ENCODE peak calls at places on chromosomes 12 and 14, in nine cellular contexts. T is frontal cortex; C is stimulated activated CD4-positive, alpha-beta T cell treated with anti-CD3 and anti-CD28 coated beads, Interleukin-4, amount 100 ng/mL, for 48 hours; B is GM12864; Y is tibial artery; S is neural crest cell; Q is effector memory CD4-positive, alpha-beta T cell; P is cardiac fibroblast; O is nephron progenitor cell. F is an unnamed sample.

GRCh38 chr14:51139221-51139681 is 44.3 kb upstream of the TRIM9 start:
- DNase-seq in T (no peak), C (no peak), B (no peak), Y (no peak), S (no peak), Q (no peak), P (no peak), O (no peak), F (no peak)

GRCh38 chr12:108765289-108765764 is 34.0 kb upstream of the CORO1C start:
- DNase-seq in T (no peak), C (no peak), B (no peak), Y (no peak), S (no peak), Q (no peak), P (no peak), O (no peak), F (no peak)

GRCh38 chr14:99412122-99413061 is 68.3 kb downstream of the SETD3 start:
- DNase-seq in T (no peak), C (peak), B (no peak), Y (no peak), S (no peak), Q (no peak), P (no peak), O (no peak), F (no peak)

GRCh38 chr12:88833641-88834116 is 253.4 kb upstream of the KITLG start:
- DNase-seq in T (no peak), C (no peak), B (no peak), Y (no peak), S (no peak), Q (no peak), P (peak), O (no peak), F (no peak)

GRCh38 chr12:126191037-126191891 is 1126.0 kb downstream of the AACS start:
- DNase-seq in T (no peak), C (no peak), B (no peak), Y (no peak), S (peak), Q (no peak), P (peak), O (peak), F (no peak)

GRCh38 chr12:131779027-131779426 is 49.2 kb upstream of the MMP17 start:
- DNase-seq in T (no peak), C (no peak), B (no peak), Y (no peak), S (no peak), Q (no peak), P (no peak), O (no peak), F (no peak)

GRCh38 chr12:94289551-94290312 is 141.4 kb downstream of the PLXNC1 start:
- DNase-seq in T (no peak), C (no peak), B (no peak), Y (peak), S (no peak), Q (no peak), P (peak), O (no peak), F (no peak)

GRCh38 chr12:47992776-47993175 is 11.5 kb downstream of the COL2A1 start:
- DNase-seq in T (no peak), C (no peak), B (no peak), Y (no peak), S (no peak), Q (no peak), P (no peak), O (no peak), F (peak)

GRCh38 chr12:54463484-54463883 is 9.9 kb downstream of the GTSF1 start:
- DNase-seq in T (no peak), C (no peak), B (no peak), Y (no peak), S (no peak), Q (no peak), P (no peak), O (no peak), F (no peak)

GRCh38 chr12:121287267-121287954 is 9.1 kb downstream of the CAMKK2 start:
- DNase-seq in T (no peak), C (no peak), B (no peak), Y (no peak), S (no peak), Q (no peak), P (peak), O (no peak), F (no peak)

GRCh38 chr14:22614240-22614799 is 16.2 kb downstream of the ABHD4 start:
- DNase-seq in T (no peak), C (no peak), B (peak), Y (no peak), S (no peak), Q (no peak), P (peak), O (peak), F (no peak)

GRCh38 chr12:53949631-53950440 is 4.9 kb upstream of the HOXC12 start:
- DNase-seq in T (no peak), C (no peak), B (no peak), Y (no peak), S (no peak), Q (no peak), P (no peak), O (peak), F (no peak)

GRCh38 chr14:88477513-88478250 is 77.1 kb downstream of the PTPN21 start:
- DNase-seq in T (no peak), C (no peak), B (no peak), Y (no peak), S (no peak), Q (no peak), P (peak), O (no peak), F (no peak)

GRCh38 chr14:105925615-105926414 is 399.4 kb downstream of the TMEM121 start:
- DNase-seq in T (no peak), C (no peak), B (no peak), Y (peak), S (no peak), Q (no peak), P (no peak), O (no peak), F (peak)

GRCh38 chr12:93803408-93803807 is 126.2 kb downstream of the CRADD start:
- DNase-seq in T (no peak), C (no peak), B (no peak), Y (no peak), S (no peak), Q (no peak), P (peak), O (no peak), F (no peak)

GRCh38 chr12:102631274-102631673 is 150.9 kb upstream of the IGF1 start:
- DNase-seq in T (no peak), C (no peak), B (no peak), Y (no peak), S (no peak), Q (no peak), P (peak), O (no peak), F (no peak)

GRCh38 chr12:124568431-124569374 is 1.3 kb upstream of the NCOR2 start:
- DNase-seq in T (no peak), C (no peak), B (peak), Y (peak), S (no peak), Q (no peak), P (peak), O (peak), F (peak)

GRCh38 chr14:100615736-100616695 is 28.8 kb upstream of the BEGAIN start:
- DNase-seq in T (no peak), C (no peak), B (no peak), Y (no peak), S (no peak), Q (no peak), P (no peak), O (no peak), F (peak)

GRCh38 chr14:29085546-29085945 is 319.0 kb downstream of the FOXG1 start:
- DNase-seq in T (no peak), C (no peak), B (no peak), Y (no peak), S (no peak), Q (no peak), P (peak), O (no peak), F (no peak)

GRCh38 chr14:93085916-93086315 is 29.8 kb downstream of the ITPK1 start:
- DNase-seq in T (no peak), C (no peak), B (no peak), Y (no peak), S (no peak), Q (no peak), P (no peak), O (no peak), F (no peak)

GRCh38 chr12:48002179-48002601 is 2.1 kb downstream of the COL2A1 start:
- DNase-seq in T (peak), C (no peak), B (no peak), Y (no peak), S (peak), Q (no peak), P (peak), O (peak), F (no peak)

GRCh38 chr12:108369736-108370396 is 30.8 kb upstream of the CMKLR1 start:
- DNase-seq in T (no peak), C (no peak), B (no peak), Y (no peak), S (no peak), Q (no peak), P (no peak), O (no peak), F (no peak)

GRCh38 chr12:57617942-57618341 is 6.7 kb downstream of the ARHGEF25 start:
- DNase-seq in T (no peak), C (no peak), B (no peak), Y (no peak), S (no peak), Q (no peak), P (no peak), O (no peak), F (no peak)

GRCh38 chr14:60760648-60761364 is 26.2 kb downstream of the MNAT1 start:
- DNase-seq in T (no peak), C (no peak), B (no peak), Y (no peak), S (no peak), Q (no peak), P (no peak), O (no peak), F (no peak)

GRCh38 chr12:129184066-129184695 is 330.9 kb downstream of the GLT1D1 start:
- DNase-seq in T (no peak), C (no peak), B (no peak), Y (no peak), S (no peak), Q (no peak), P (no peak), O (peak), F (no peak)

GRCh38 chr14:48323655-48324054 is 648.2 kb upstream of the MDGA2 start:
- DNase-seq in T (no peak), C (no peak), B (no peak), Y (no peak), S (no peak), Q (no peak), P (no peak), O (no peak), F (no peak)

GRCh38 chr14:94524093-94524492 is 14.8 kb upstream of the SERPINA12 start:
- DNase-seq in T (no peak), C (no peak), B (no peak), Y (no peak), S (no peak), Q (no peak), P (no peak), O (no peak), F (no peak)

GRCh38 chr12:69546693-69547438 is 38.4 kb upstream of the CCT2 start:
- DNase-seq in T (no peak), C (no peak), B (no peak), Y (no peak), S (no peak), Q (no peak), P (no peak), O (no peak), F (no peak)

GRCh38 chr12:76810690-76811434 is 46.9 kb downstream of the ZDHHC17 start:
- DNase-seq in T (no peak), C (no peak), B (no peak), Y (no peak), S (no peak), Q (no peak), P (no peak), O (peak), F (no peak)

GRCh38 chr12:82862069-82862841 is 175.5 kb downstream of the TMTC2 start:
- DNase-seq in T (no peak), C (no peak), B (no peak), Y (no peak), S (no peak), Q (no peak), P (no peak), O (no peak), F (no peak)

GRCh38 chr14:88245321-88245720 is 77.7 kb downstream of the KCNK10 start:
- DNase-seq in T (no peak), C (no peak), B (no peak), Y (no peak), S (peak), Q (no peak), P (no peak), O (peak), F (no peak)

F was measured in suprapubic skin.